ENCODE peak calls at places on chromosome 12, in ten cellular contexts. One of them, this sample, is unnamed.
A peak's percentile ranks its signal among the peaks of the same experiment; 100 is the strongest.

GRCh38 chr12:91250273-91250672 is 67.7 kb upstream of the DCN start:
- DNase-seq in pancreas: no peak
- DNase-seq in colonic mucosa: no peak
- DNase-seq in mucosa of descending colon: no peak
- DNase-seq in fibroblast of lung: no peak
- DNase-seq in type B pancreatic cell: no peak
- DNase-seq in B cell: no peak
- DNase-seq in progenitor cell of endocrine pancreas: no peak
- DNase-seq in activated CD8-positive, alpha-beta T cell treated with anti-CD3 and anti-CD28 coated beads for 36 hours: no peak
- DNase-seq in tibial artery: no peak
- DNase-seq in this sample: no peak

GRCh38 chr12:92582888-92583287 is 119.9 kb upstream of the PLEKHG7 start:
- DNase-seq in pancreas: no peak
- DNase-seq in colonic mucosa: no peak
- DNase-seq in mucosa of descending colon: no peak
- DNase-seq in fibroblast of lung: peak; percentile 27
- DNase-seq in type B pancreatic cell: no peak
- DNase-seq in B cell: no peak
- DNase-seq in progenitor cell of endocrine pancreas: no peak
- DNase-seq in activated CD8-positive, alpha-beta T cell treated with anti-CD3 and anti-CD28 coated beads for 36 hours: no peak
- DNase-seq in tibial artery: no peak
- DNase-seq in this sample: no peak

GRCh38 chr12:102964872-102965271 is 7.4 kb downstream of the ASCL1 start:
- DNase-seq in pancreas: no peak
- DNase-seq in colonic mucosa: peak; percentile 52
- DNase-seq in mucosa of descending colon: peak; percentile 75
- DNase-seq in fibroblast of lung: no peak
- DNase-seq in type B pancreatic cell: no peak
- DNase-seq in B cell: peak; percentile 36
- DNase-seq in progenitor cell of endocrine pancreas: peak; percentile 29
- DNase-seq in activated CD8-positive, alpha-beta T cell treated with anti-CD3 and anti-CD28 coated beads for 36 hours: peak; percentile 52
- DNase-seq in tibial artery: no peak
- DNase-seq in this sample: no peak

GRCh38 chr12:105713901-105714300 is 383.4 kb downstream of the C12orf75 start:
- DNase-seq in pancreas: no peak
- DNase-seq in colonic mucosa: no peak
- DNase-seq in mucosa of descending colon: no peak
- DNase-seq in fibroblast of lung: no peak
- DNase-seq in type B pancreatic cell: no peak
- DNase-seq in B cell: no peak
- DNase-seq in progenitor cell of endocrine pancreas: no peak
- DNase-seq in activated CD8-positive, alpha-beta T cell treated with anti-CD3 and anti-CD28 coated beads for 36 hours: no peak
- DNase-seq in tibial artery: no peak
- DNase-seq in this sample: no peak

GRCh38 chr12:219891-220352 is 6.0 kb upstream of the SLC6A12 start:
- DNase-seq in pancreas: peak; percentile 89
- DNase-seq in colonic mucosa: peak; percentile 79
- DNase-seq in mucosa of descending colon: peak; percentile 81
- DNase-seq in fibroblast of lung: peak; percentile 32
- DNase-seq in type B pancreatic cell: peak; percentile 82
- DNase-seq in B cell: peak; percentile 25
- DNase-seq in progenitor cell of endocrine pancreas: peak; percentile 87
- DNase-seq in activated CD8-positive, alpha-beta T cell treated with anti-CD3 and anti-CD28 coated beads for 36 hours: peak; percentile 92
- DNase-seq in tibial artery: peak; percentile 53
- DNase-seq in this sample: no peak

GRCh38 chr12:27057543-27057942 is 24.8 kb downstream of the C12orf71 start:
- DNase-seq in pancreas: no peak
- DNase-seq in colonic mucosa: no peak
- DNase-seq in mucosa of descending colon: no peak
- DNase-seq in fibroblast of lung: no peak
- DNase-seq in type B pancreatic cell: no peak
- DNase-seq in B cell: no peak
- DNase-seq in progenitor cell of endocrine pancreas: no peak
- DNase-seq in activated CD8-positive, alpha-beta T cell treated with anti-CD3 and anti-CD28 coated beads for 36 hours: no peak
- DNase-seq in tibial artery: no peak
- DNase-seq in this sample: no peak

GRCh38 chr12:49049566-49050224 is 10.9 kb downstream of the KMT2D start:
- DNase-seq in pancreas: no peak
- DNase-seq in colonic mucosa: no peak
- DNase-seq in mucosa of descending colon: no peak
- DNase-seq in fibroblast of lung: peak; percentile 79
- DNase-seq in type B pancreatic cell: no peak
- DNase-seq in B cell: no peak
- DNase-seq in progenitor cell of endocrine pancreas: no peak
- DNase-seq in activated CD8-positive, alpha-beta T cell treated with anti-CD3 and anti-CD28 coated beads for 36 hours: no peak
- DNase-seq in tibial artery: no peak
- DNase-seq in this sample: no peak

GRCh38 chr12:46386360-46386867 is 13.8 kb upstream of the SLC38A2 start:
- DNase-seq in pancreas: no peak
- DNase-seq in colonic mucosa: no peak
- DNase-seq in mucosa of descending colon: no peak
- DNase-seq in fibroblast of lung: peak; percentile 98
- DNase-seq in type B pancreatic cell: no peak
- DNase-seq in B cell: no peak
- DNase-seq in progenitor cell of endocrine pancreas: no peak
- DNase-seq in activated CD8-positive, alpha-beta T cell treated with anti-CD3 and anti-CD28 coated beads for 36 hours: no peak
- DNase-seq in tibial artery: no peak
- DNase-seq in this sample: no peak

GRCh38 chr12:104738841-104739642 is 219.0 kb downstream of the SLC41A2 start:
- DNase-seq in pancreas: no peak
- DNase-seq in colonic mucosa: no peak
- DNase-seq in mucosa of descending colon: no peak
- DNase-seq in fibroblast of lung: no peak
- DNase-seq in type B pancreatic cell: no peak
- DNase-seq in B cell: no peak
- DNase-seq in progenitor cell of endocrine pancreas: no peak
- DNase-seq in activated CD8-positive, alpha-beta T cell treated with anti-CD3 and anti-CD28 coated beads for 36 hours: no peak
- DNase-seq in tibial artery: no peak
- DNase-seq in this sample: no peak

GRCh38 chr12:74900232-74900631 is 309.4 kb downstream of the KCNC2 start:
- DNase-seq in pancreas: no peak
- DNase-seq in colonic mucosa: no peak
- DNase-seq in mucosa of descending colon: no peak
- DNase-seq in fibroblast of lung: no peak
- DNase-seq in type B pancreatic cell: no peak
- DNase-seq in B cell: no peak
- DNase-seq in progenitor cell of endocrine pancreas: no peak
- DNase-seq in activated CD8-positive, alpha-beta T cell treated with anti-CD3 and anti-CD28 coated beads for 36 hours: no peak
- DNase-seq in tibial artery: no peak
- DNase-seq in this sample: no peak

GRCh38 chr12:60072911-60073310 is 477.1 kb downstream of the SLC16A7 start:
- DNase-seq in pancreas: no peak
- DNase-seq in colonic mucosa: no peak
- DNase-seq in mucosa of descending colon: no peak
- DNase-seq in fibroblast of lung: peak; percentile 76
- DNase-seq in type B pancreatic cell: no peak
- DNase-seq in B cell: no peak
- DNase-seq in progenitor cell of endocrine pancreas: no peak
- DNase-seq in activated CD8-positive, alpha-beta T cell treated with anti-CD3 and anti-CD28 coated beads for 36 hours: no peak
- DNase-seq in tibial artery: no peak
- DNase-seq in this sample: no peak

GRCh38 chr12:130863298-130863697 is 8.6 kb upstream of the RAN start:
- DNase-seq in pancreas: no peak
- DNase-seq in colonic mucosa: no peak
- DNase-seq in mucosa of descending colon: no peak
- DNase-seq in fibroblast of lung: no peak
- DNase-seq in type B pancreatic cell: no peak
- DNase-seq in B cell: no peak
- DNase-seq in progenitor cell of endocrine pancreas: no peak
- DNase-seq in activated CD8-positive, alpha-beta T cell treated with anti-CD3 and anti-CD28 coated beads for 36 hours: no peak
- DNase-seq in tibial artery: no peak
- DNase-seq in this sample: no peak
- TF ChIP-seq CTCF in pancreas: no peak
- TF ChIP-seq CTCF in colonic mucosa: no peak
- TF ChIP-seq CTCF in mucosa of descending colon: no peak
- TF ChIP-seq CTCF in fibroblast of lung: no peak
- TF ChIP-seq CTCF in type B pancreatic cell: peak; percentile 23
- TF ChIP-seq CTCF in B cell: no peak
- TF ChIP-seq CTCF in progenitor cell of endocrine pancreas: peak; percentile 9
- TF ChIP-seq CTCF in activated CD8-positive, alpha-beta T cell treated with anti-CD3 and anti-CD28 coated beads for 36 hours: no peak
- TF ChIP-seq CTCF in tibial artery: no peak
- TF ChIP-seq CTCF in this sample: no peak

GRCh38 chr12:98893601-98894411 is 248.7 kb downstream of the APAF1 start:
- DNase-seq in pancreas: no peak
- DNase-seq in colonic mucosa: no peak
- DNase-seq in mucosa of descending colon: no peak
- DNase-seq in fibroblast of lung: no peak
- DNase-seq in type B pancreatic cell: no peak
- DNase-seq in B cell: no peak
- DNase-seq in progenitor cell of endocrine pancreas: no peak
- DNase-seq in activated CD8-positive, alpha-beta T cell treated with anti-CD3 and anti-CD28 coated beads for 36 hours: no peak
- DNase-seq in tibial artery: no peak
- DNase-seq in this sample: no peak

GRCh38 chr12:98894412-98895085 is 249.5 kb downstream of the APAF1 start:
- DNase-seq in pancreas: peak; percentile 71
- DNase-seq in colonic mucosa: no peak
- DNase-seq in mucosa of descending colon: no peak
- DNase-seq in fibroblast of lung: no peak
- DNase-seq in type B pancreatic cell: peak; percentile 71
- DNase-seq in B cell: no peak
- DNase-seq in progenitor cell of endocrine pancreas: peak; percentile 19
- DNase-seq in activated CD8-positive, alpha-beta T cell treated with anti-CD3 and anti-CD28 coated beads for 36 hours: no peak
- DNase-seq in tibial artery: no peak
- DNase-seq in this sample: no peak

GRCh38 chr12:98895086-98895651 is 250.1 kb downstream of the APAF1 start:
- DNase-seq in pancreas: peak; percentile 63
- DNase-seq in colonic mucosa: no peak
- DNase-seq in mucosa of descending colon: no peak
- DNase-seq in fibroblast of lung: no peak
- DNase-seq in type B pancreatic cell: peak; percentile 72
- DNase-seq in B cell: no peak
- DNase-seq in progenitor cell of endocrine pancreas: peak; percentile 33
- DNase-seq in activated CD8-positive, alpha-beta T cell treated with anti-CD3 and anti-CD28 coated beads for 36 hours: no peak
- DNase-seq in tibial artery: no peak
- DNase-seq in this sample: no peak

GRCh38 chr12:98896938-98897337 is 251.8 kb downstream of the APAF1 start:
- DNase-seq in pancreas: no peak
- DNase-seq in colonic mucosa: no peak
- DNase-seq in mucosa of descending colon: no peak
- DNase-seq in fibroblast of lung: peak; percentile 27
- DNase-seq in type B pancreatic cell: no peak
- DNase-seq in B cell: no peak
- DNase-seq in progenitor cell of endocrine pancreas: no peak
- DNase-seq in activated CD8-positive, alpha-beta T cell treated with anti-CD3 and anti-CD28 coated beads for 36 hours: no peak
- DNase-seq in tibial artery: no peak
- DNase-seq in this sample: no peak

DNA sequence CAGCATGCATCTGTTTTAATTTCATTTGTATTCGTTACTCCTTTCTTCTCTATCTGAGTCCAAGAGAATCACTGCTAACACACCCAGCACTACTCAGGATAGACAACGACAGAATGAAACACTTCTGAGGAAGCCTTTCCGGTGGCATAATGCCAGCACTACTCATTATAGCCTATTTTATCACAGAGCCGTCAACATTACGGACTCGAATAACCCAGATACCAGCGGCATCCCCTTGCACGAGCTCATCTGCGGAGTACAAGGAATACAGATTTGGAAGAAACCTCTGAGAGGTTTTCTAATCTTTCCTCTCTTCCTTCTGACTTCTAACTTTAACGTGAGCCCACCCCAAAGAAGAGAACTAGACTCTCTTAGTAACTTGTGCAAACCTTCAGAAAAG is 248.0 kb downstream of the APAF1 start:
- DNase-seq in pancreas: no peak
- DNase-seq in colonic mucosa: no peak
- DNase-seq in mucosa of descending colon: no peak
- DNase-seq in fibroblast of lung: no peak
- DNase-seq in type B pancreatic cell: no peak
- DNase-seq in B cell: no peak
- DNase-seq in progenitor cell of endocrine pancreas: no peak
- DNase-seq in activated CD8-positive, alpha-beta T cell treated with anti-CD3 and anti-CD28 coated beads for 36 hours: no peak
- DNase-seq in tibial artery: no peak
- DNase-seq in this sample: no peak
- TF ChIP-seq CTCF in pancreas: no peak
- TF ChIP-seq CTCF in colonic mucosa: no peak
- TF ChIP-seq CTCF in mucosa of descending colon: no peak
- TF ChIP-seq CTCF in fibroblast of lung: no peak
- TF ChIP-seq CTCF in type B pancreatic cell: no peak
- TF ChIP-seq CTCF in B cell: no peak
- TF ChIP-seq CTCF in progenitor cell of endocrine pancreas: no peak
- TF ChIP-seq CTCF in activated CD8-positive, alpha-beta T cell treated with anti-CD3 and anti-CD28 coated beads for 36 hours: no peak
- TF ChIP-seq CTCF in tibial artery: no peak
- TF ChIP-seq CTCF in this sample: no peak

GRCh38 chr12:101243074-101243473 is 33.0 kb upstream of the SLC5A8 start:
- DNase-seq in pancreas: no peak
- DNase-seq in colonic mucosa: no peak
- DNase-seq in mucosa of descending colon: no peak
- DNase-seq in fibroblast of lung: peak; percentile 77
- DNase-seq in type B pancreatic cell: no peak
- DNase-seq in B cell: no peak
- DNase-seq in progenitor cell of endocrine pancreas: no peak
- DNase-seq in activated CD8-positive, alpha-beta T cell treated with anti-CD3 and anti-CD28 coated beads for 36 hours: no peak
- DNase-seq in tibial artery: no peak
- DNase-seq in this sample: no peak

GRCh38 chr12:101243616-101244015 is 33.6 kb upstream of the SLC5A8 start:
- DNase-seq in pancreas: no peak
- DNase-seq in colonic mucosa: no peak
- DNase-seq in mucosa of descending colon: no peak
- DNase-seq in fibroblast of lung: no peak
- DNase-seq in type B pancreatic cell: no peak
- DNase-seq in B cell: no peak
- DNase-seq in progenitor cell of endocrine pancreas: no peak
- DNase-seq in activated CD8-positive, alpha-beta T cell treated with anti-CD3 and anti-CD28 coated beads for 36 hours: no peak
- DNase-seq in tibial artery: no peak
- DNase-seq in this sample: no peak

GRCh38 chr12:101235686-101236085 is 25.6 kb upstream of the SLC5A8 start:
- DNase-seq in pancreas: no peak
- DNase-seq in colonic mucosa: no peak
- DNase-seq in mucosa of descending colon: no peak
- DNase-seq in fibroblast of lung: no peak
- DNase-seq in type B pancreatic cell: no peak
- DNase-seq in B cell: no peak
- DNase-seq in progenitor cell of endocrine pancreas: no peak
- DNase-seq in activated CD8-positive, alpha-beta T cell treated with anti-CD3 and anti-CD28 coated beads for 36 hours: no peak
- DNase-seq in tibial artery: no peak
- DNase-seq in this sample: no peak

GRCh38 chr12:101238806-101239329 is 28.8 kb upstream of the SLC5A8 start:
- DNase-seq in pancreas: peak; percentile 41
- DNase-seq in colonic mucosa: no peak
- DNase-seq in mucosa of descending colon: no peak
- DNase-seq in fibroblast of lung: no peak
- DNase-seq in type B pancreatic cell: no peak
- DNase-seq in B cell: no peak
- DNase-seq in progenitor cell of endocrine pancreas: no peak
- DNase-seq in activated CD8-positive, alpha-beta T cell treated with anti-CD3 and anti-CD28 coated beads for 36 hours: no peak
- DNase-seq in tibial artery: no peak
- DNase-seq in this sample: no peak
- TF ChIP-seq CTCF in pancreas: no peak
- TF ChIP-seq CTCF in colonic mucosa: no peak
- TF ChIP-seq CTCF in mucosa of descending colon: no peak
- TF ChIP-seq CTCF in fibroblast of lung: no peak
- TF ChIP-seq CTCF in type B pancreatic cell: no peak
- TF ChIP-seq CTCF in B cell: no peak
- TF ChIP-seq CTCF in progenitor cell of endocrine pancreas: no peak
- TF ChIP-seq CTCF in activated CD8-positive, alpha-beta T cell treated with anti-CD3 and anti-CD28 coated beads for 36 hours: no peak
- TF ChIP-seq CTCF in tibial artery: no peak
- TF ChIP-seq CTCF in this sample: no peak

DNA sequence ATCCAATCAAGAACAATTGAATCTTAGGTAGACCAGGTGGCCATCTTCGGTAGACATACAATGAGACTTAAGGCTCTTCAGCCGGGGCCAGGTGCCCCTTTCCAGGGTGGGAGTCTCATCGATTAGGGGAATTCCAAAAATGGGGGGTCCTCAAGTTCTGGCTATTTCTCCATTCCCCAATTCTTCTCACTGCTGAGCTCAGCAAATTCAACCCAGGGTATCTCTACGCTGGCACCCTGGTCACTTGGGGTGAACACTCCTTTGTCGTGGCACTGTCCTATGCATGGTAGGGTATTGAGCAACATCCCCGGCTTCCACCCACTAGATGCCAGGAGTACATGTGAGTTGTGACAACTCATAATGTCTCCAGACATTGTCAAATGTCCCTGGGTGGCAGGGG is 34.9 kb upstream of the FBXO21 start:
- DNase-seq in pancreas: no peak
- DNase-seq in colonic mucosa: no peak
- DNase-seq in mucosa of descending colon: no peak
- DNase-seq in fibroblast of lung: no peak
- DNase-seq in type B pancreatic cell: no peak
- DNase-seq in B cell: no peak
- DNase-seq in progenitor cell of endocrine pancreas: no peak
- DNase-seq in activated CD8-positive, alpha-beta T cell treated with anti-CD3 and anti-CD28 coated beads for 36 hours: no peak
- DNase-seq in tibial artery: no peak
- DNase-seq in this sample: no peak
- TF ChIP-seq CTCF in pancreas: no peak
- TF ChIP-seq CTCF in colonic mucosa: no peak
- TF ChIP-seq CTCF in mucosa of descending colon: no peak
- TF ChIP-seq CTCF in fibroblast of lung: no peak
- TF ChIP-seq CTCF in type B pancreatic cell: no peak
- TF ChIP-seq CTCF in B cell: no peak
- TF ChIP-seq CTCF in progenitor cell of endocrine pancreas: no peak
- TF ChIP-seq CTCF in activated CD8-positive, alpha-beta T cell treated with anti-CD3 and anti-CD28 coated beads for 36 hours: no peak
- TF ChIP-seq CTCF in tibial artery: no peak
- TF ChIP-seq CTCF in this sample: no peak

This sample was measured in omental fat pad.